ENCODE peak calls at places on chromosomes 12 and 14, in five cellular contexts. J is MCF 10A, Z is H54, C is astrocyte of the cerebellum, D is NCI-H1105. W is an unnamed sample.

GRCh38 chr12:85872497-85873091 is 1.5 kb upstream of the NTS start:
- DNase-seq in Z (no peak), J (peak; percentile 68), D (peak; percentile 70), C (peak; percentile 49), W (peak; percentile 73)

GRCh38 chr12:78928200-78929074 is 63.9 kb downstream of the SYT1 start:
- DNase-seq in C (peak; percentile 11), D (no peak), J (peak; percentile 69), Z (peak; percentile 9), W (peak; percentile 42)

GRCh38 chr12:103782399-103782798 is 58.6 kb downstream of the NT5DC3 start:
- DNase-seq in J (no peak), D (no peak), C (no peak), Z (no peak), W (no peak)

GRCh38 chr12:50803230-50803629 is 39.3 kb downstream of the ATF1 start:
- DNase-seq in Z (no peak), J (no peak), C (no peak), D (no peak), W (no peak)

GRCh38 chr12:47493801-47494200 is 212.0 kb downstream of the RPAP3 start:
- DNase-seq in Z (no peak), J (no peak), D (no peak), C (no peak), W (no peak)

GRCh38 chr14:75881986-75882385 is 99.8 kb downstream of the TGFB3 start:
- DNase-seq in D (no peak), C (no peak), J (no peak), Z (no peak), W (peak; percentile 38)

GRCh38 chr14:42480235-42480634 is 873.6 kb downstream of the LRFN5 start:
- DNase-seq in Z (no peak), J (no peak), D (no peak), C (no peak), W (no peak)

GRCh38 chr14:50947446-50947845 is 3.2 kb upstream of the PYGL start:
- DNase-seq in C (no peak), Z (no peak), J (no peak), D (no peak), W (peak; percentile 22)

GRCh38 chr12:88998421-88998820 is 353.9 kb downstream of the DUSP6 start:
- DNase-seq in Z (no peak), D (no peak), C (no peak), J (peak; percentile 3), W (peak; percentile 68)

GRCh38 chr12:109736552-109737108 is 23.0 kb downstream of the FAM222A start:
- DNase-seq in C (no peak), J (no peak), D (no peak), Z (no peak), W (peak; percentile 78)

W was measured in GM23248.